ENCODE peak calls at places on chromosomes 11 and 22, in nine cellular contexts. Q, V, G, N, I, L, D, K and U are unnamed samples.

GRCh38 chr11:1643146-1643690 is 13.6 kb downstream of the KRTAP5-5 start:
- DNase-seq in K (no peak), N (no peak), Q (no peak), L (no peak), V (no peak), D (no peak), I (no peak), G (no peak), U (no peak)

GRCh38 chr22:26215766-26216165 is 46.5 kb downstream of the SEZ6L start:
- DNase-seq in N (no peak), V (no peak), K (no peak), D (no peak), L (no peak), G (no peak), I (no peak), Q (no peak), U (no peak)

GRCh38 chr11:73350908-73351636 is 25.1 kb upstream of the RELT start:
- DNase-seq in K (peak), I (peak), D (peak), N (peak), V (peak), L (no peak), G (peak), Q (peak), U (peak)

GRCh38 chr11:96197221-96197620 is 145.8 kb downstream of the MAML2 start:
- DNase-seq in D (no peak), I (no peak), N (no peak), V (no peak), L (no peak), Q (no peak), G (no peak), K (no peak), U (no peak)

GRCh38 chr22:19664951-19665783 is 49.1 kb upstream of the SEPTIN5 start:
- DNase-seq in L (no peak), Q (no peak), K (no peak), N (no peak), V (no peak), G (no peak), I (no peak), D (no peak), U (no peak)

GRCh38 chr11:77244277-77245014 is 57.0 kb downstream of the GDPD4 start:
- DNase-seq in L (no peak), D (peak), V (no peak), Q (no peak), G (no peak), K (peak), N (no peak), I (no peak), U (no peak)

GRCh38 chr11:86637976-86638375 is 34.4 kb downstream of the ME3 start:
- DNase-seq in K (no peak), G (no peak), N (no peak), I (no peak), D (peak), L (no peak), Q (peak), V (peak), U (no peak)

GRCh38 chr11:129061466-129062194 is 119.0 kb upstream of the TP53AIP1 start:
- DNase-seq in D (peak), K (peak), L (no peak), G (no peak), I (no peak), Q (no peak), V (no peak), N (no peak), U (no peak)

GRCh38 chr11:20008190-20008801 is 152.0 kb downstream of the DBX1 start:
- DNase-seq in N (no peak), L (no peak), V (no peak), D (no peak), I (no peak), K (no peak), G (no peak), Q (no peak), U (no peak)

GRCh38 chr11:123258877-123259276 is 63.8 kb upstream of the CLMP start:
- DNase-seq in G (no peak), Q (no peak), D (no peak), N (no peak), V (no peak), I (no peak), K (no peak), L (no peak), U (no peak)

GRCh38 chr22:39593061-39593930 is 22.7 kb downstream of the CACNA1I start:
- DNase-seq in I (no peak), G (no peak), N (no peak), D (no peak), V (no peak), Q (no peak), L (no peak), K (no peak), U (no peak)

GRCh38 chr11:132427611-132428010 is 1057.2 kb downstream of the NTM start:
- DNase-seq in K (no peak), N (no peak), Q (no peak), G (no peak), L (no peak), V (no peak), D (peak), I (no peak), U (no peak)

GRCh38 chr22:43844560-43845545 is 17.5 kb downstream of the SULT4A1 start:
- DNase-seq in Q (no peak), K (no peak), I (no peak), L (no peak), D (no peak), N (no peak), V (no peak), G (no peak), U (no peak)